ENCODE peak calls at places on chromosome 1, in seven cellular contexts. V is occipital lobe; Z is effector CD8-positive, alpha-beta T cell; N is LHCN-M2; T is NCI-H345; U is ELR; D is fibroblast of the aortic adventitia. L is an unnamed sample.

GRCh38 chr1:97271906-97272788 is 550.6 kb downstream of the PTBP2 start:
- DNase-seq in V (no peak), Z (no peak), N (no peak), T (no peak), U (no peak), D (no peak), L (peak; percentile 11)

GRCh38 chr1:3811595-3811911 is 15.3 kb upstream of the LRRC47 start:
- DNase-seq in V (no peak), Z (no peak), N (no peak), T (no peak), U (no peak), D (no peak), L (no peak)

GRCh38 chr1:172809751-172810150 is 150.8 kb downstream of the FASLG start:
- DNase-seq in V (no peak), Z (no peak), N (no peak), T (no peak), U (no peak), D (no peak), L (no peak)

GRCh38 chr1:115833806-115834205 is 7.1 kb downstream of the NHLH2 start:
- DNase-seq in V (no peak), Z (no peak), N (no peak), T (no peak), U (peak; percentile 20), D (no peak), L (no peak)

GRCh38 chr1:175073633-175074032 is 6.0 kb downstream of the TNN start:
- DNase-seq in V (no peak), Z (no peak), N (no peak), T (no peak), U (no peak), D (no peak), L (no peak)

GRCh38 chr1:71026093-71026492 is 21.5 kb downstream of the PTGER3 start:
- DNase-seq in V (no peak), Z (no peak), N (no peak), T (no peak), U (no peak), D (no peak), L (no peak)

GRCh38 chr1:40079774-40080390 is 17.2 kb downstream of the PPT1 start:
- DNase-seq in V (no peak), Z (no peak), N (no peak), T (no peak), U (no peak), D (no peak), L (no peak)

GRCh38 chr1:118184737-118185082 is 318 bp downstream of the SPAG17 start:
- DNase-seq in V (no peak), Z (no peak), N (no peak), T (no peak), U (peak; percentile 1), D (no peak), L (no peak)

GRCh38 chr1:6801998-6802397 is 16.7 kb downstream of the CAMTA1 start:
- DNase-seq in V (no peak), Z (no peak), N (peak; percentile 60), T (no peak), U (peak; percentile 75), D (peak; percentile 47), L (peak; percentile 33)

GRCh38 chr1:3015269-3015635 is 6.0 kb upstream of the ACTRT2 start:
- DNase-seq in V (no peak), Z (no peak), N (no peak), T (no peak), U (no peak), D (no peak), L (no peak)

GRCh38 chr1:31199924-31200323 is 39.8 kb downstream of the NKAIN1 start:
- DNase-seq in V (no peak), Z (no peak), N (no peak), T (no peak), U (no peak), D (no peak), L (no peak)

L was measured in myocyte.